ENCODE peak calls at places on chromosomes 2 and 18, in ten cellular contexts. R, Y, J, V, H, N, G, T, P and S are unnamed samples.

GRCh38 chr2:45551862-45552261 is 59.2 kb downstream of the SRBD1 start:
- DNase-seq in H (no peak), P (no peak), G (no peak), Y (no peak), N (no peak), J (no peak), T (no peak), R (no peak), V (no peak), S (no peak)

GRCh38 chr18:10299686-10300085 is 154.7 kb upstream of the APCDD1 start:
- DNase-seq in R (no peak), J (no peak), N (no peak), P (no peak), Y (no peak), T (no peak), G (no peak), H (no peak), V (no peak), S (no peak)

GRCh38 chr2:64952113-64952895 is 36.9 kb upstream of the SLC1A4 start:
- DNase-seq in Y (no peak), J (no peak), T (no peak), G (no peak), V (no peak), P (no peak), R (no peak), H (no peak), N (peak), S (no peak)

GRCh38 chr2:192087398-192087958 is 107.3 kb downstream of the TMEFF2 start:
- DNase-seq in Y (no peak), J (no peak), H (no peak), G (no peak), T (no peak), V (no peak), R (no peak), N (no peak), P (no peak), S (no peak)

GRCh38 chr18:26088482-26088881 is 1.9 kb downstream of the SS18 start:
- DNase-seq in J (no peak), G (peak), V (no peak), H (no peak), Y (no peak), P (no peak), R (no peak), T (no peak), N (no peak), S (no peak)

GRCh38 chr2:189363559-189363958 is 77.7 kb upstream of the WDR75 start:
- DNase-seq in Y (no peak), T (no peak), R (no peak), V (no peak), N (peak), J (no peak), G (peak), H (no peak), P (no peak), S (peak)

GRCh38 chr18:49359732-49360444 is 100.6 kb downstream of the DYM start:
- DNase-seq in N (peak), T (no peak), H (no peak), V (no peak), J (peak), P (no peak), Y (no peak), R (no peak), G (peak), S (peak)

GRCh38 chr2:63587814-63588384 is 378 bp downstream of the WDPCP start:
- DNase-seq in J (no peak), T (no peak), N (no peak), Y (no peak), P (no peak), H (no peak), G (no peak), R (no peak), V (no peak), S (no peak)

GRCh38 chr2:203705184-203705583 is 1.3 kb upstream of the CD28 start:
- DNase-seq in J (no peak), T (no peak), N (no peak), Y (no peak), G (no peak), H (no peak), V (no peak), R (no peak), P (no peak), S (no peak)

GRCh38 chr18:23238152-23238531 is 102.9 kb downstream of the CABLES1 start:
- DNase-seq in Y (no peak), N (peak), H (no peak), R (peak), T (no peak), P (no peak), V (no peak), G (peak), J (no peak), S (no peak)

GRCh38 chr2:66494708-66495107 is 59.8 kb downstream of the MEIS1 start:
- DNase-seq in J (no peak), Y (no peak), P (peak), T (no peak), R (peak), H (peak), N (peak), G (peak), V (no peak), S (peak)

GRCh38 chr2:3595409-3595808 is 497 bp downstream of the COLEC11 start:
- DNase-seq in G (no peak), P (no peak), T (no peak), H (no peak), N (no peak), R (no peak), Y (no peak), J (no peak), V (no peak), S (no peak)

GRCh38 chr18:77304263-77304662 is 54.6 kb downstream of the GALR1 start:
- DNase-seq in V (no peak), R (no peak), Y (no peak), H (no peak), N (no peak), J (no peak), G (no peak), P (no peak), T (no peak), S (no peak)

GRCh38 chr2:65263257-65263656 is 35.6 kb downstream of the ACTR2 start:
- DNase-seq in T (no peak), R (no peak), P (no peak), V (no peak), G (no peak), Y (no peak), N (peak), J (no peak), H (no peak), S (peak)

GRCh38 chr18:68714356-68714706 is 577 bp downstream of the TMX3 start:
- DNase-seq in P (no peak), V (no peak), R (peak), G (peak), H (no peak), J (peak), Y (peak), N (no peak), T (no peak), S (no peak)

GRCh38 chr2:231900975-231901374 is 25.2 kb downstream of the NPPC start:
- DNase-seq in H (no peak), T (no peak), N (no peak), R (no peak), V (no peak), Y (no peak), G (no peak), P (no peak), J (no peak), S (no peak)

GRCh38 chr2:69159988-69160387 is 147.0 kb downstream of the ANTXR1 start:
- DNase-seq in H (peak), N (no peak), T (no peak), G (no peak), Y (no peak), V (no peak), P (peak), J (no peak), R (peak), S (no peak)

GRCh38 chr2:135951071-135951583 is 34.3 kb downstream of the DARS1 start:
- DNase-seq in G (no peak), H (no peak), J (no peak), P (no peak), N (no peak), R (no peak), T (no peak), Y (no peak), V (no peak), S (no peak)

GRCh38 chr2:27954771-27955384 is 64.3 kb downstream of the BABAM2 start:
- DNase-seq in H (peak), G (peak), R (peak), P (peak), V (no peak), Y (no peak), T (peak), N (peak), J (no peak), S (peak)

GRCh38 chr2:190351955-190352354 is 8.6 kb downstream of the INPP1 start:
- DNase-seq in H (no peak), V (no peak), J (no peak), Y (no peak), G (no peak), R (no peak), P (no peak), N (no peak), T (no peak), S (no peak)

GRCh38 chr2:166539340-166540162 is 45.5 kb upstream of the SCN7A start:
- DNase-seq in V (peak), G (peak), P (peak), T (peak), J (peak), R (no peak), N (peak), Y (peak), H (peak), S (peak)

GRCh38 chr2:207474871-207475485 is 54.8 kb upstream of the CREB1 start:
- DNase-seq in T (peak), Y (no peak), H (no peak), R (no peak), J (peak), G (peak), P (peak), V (no peak), N (peak), S (peak)

GRCh38 chr18:21502661-21503060 is 97.8 kb downstream of the ESCO1 start:
- DNase-seq in H (no peak), Y (no peak), V (no peak), G (no peak), T (no peak), R (no peak), J (no peak), P (no peak), N (no peak), S (no peak)

GRCh38 chr2:201057089-201057499 is 14.4 kb downstream of the HYCC2 start:
- DNase-seq in H (no peak), R (peak), J (no peak), Y (no peak), V (no peak), N (peak), G (peak), P (no peak), T (no peak), S (peak)

GRCh38 chr2:26001743-26002341 is 19.5 kb upstream of the KIF3C start:
- DNase-seq in P (no peak), V (no peak), T (peak), G (peak), N (peak), Y (no peak), H (no peak), J (no peak), R (peak), S (no peak)

GRCh38 chr2:240465765-240466578 is 30.5 kb downstream of the GPC1 start:
- DNase-seq in V (no peak), T (no peak), G (no peak), J (no peak), H (no peak), R (peak), N (no peak), Y (peak), P (peak), S (no peak)

GRCh38 chr2:228938629-228939028 is 332.5 kb downstream of the PID1 start:
- DNase-seq in V (no peak), G (peak), R (no peak), N (no peak), J (no peak), H (no peak), Y (no peak), P (no peak), T (no peak), S (peak)

GRCh38 chr2:201942525-201942924 is 91.1 kb upstream of the FZD7 start:
- DNase-seq in Y (no peak), P (no peak), R (no peak), V (no peak), T (no peak), H (no peak), J (no peak), G (peak), N (peak), S (no peak)

GRCh38 chr2:96140941-96141623 is 2.8 kb upstream of the ASTL start:
- DNase-seq in Y (no peak), J (no peak), V (no peak), H (no peak), N (no peak), R (no peak), P (no peak), T (no peak), G (no peak), S (no peak)

GRCh38 chr2:144086965-144087364 is 433.0 kb downstream of the ZEB2 start:
- DNase-seq in V (no peak), H (no peak), P (no peak), Y (no peak), J (no peak), T (no peak), R (no peak), G (peak), N (peak), S (no peak)

GRCh38 chr2:199916980-199917379 is 5.9 kb downstream of the C2orf69 start:
- DNase-seq in T (no peak), H (no peak), R (no peak), N (no peak), P (no peak), V (no peak), Y (no peak), G (no peak), J (no peak), S (no peak)

GRCh38 chr18:2337552-2338141 is 233.7 kb downstream of the METTL4 start:
- DNase-seq in V (peak), P (no peak), T (peak), G (peak), H (no peak), J (peak), N (peak), R (peak), Y (peak), S (no peak)

GRCh38 chr2:56580242-56580641 is 396.5 kb downstream of the CCDC85A start:
- DNase-seq in Y (no peak), P (no peak), N (peak), G (no peak), J (no peak), T (no peak), H (peak), V (no peak), R (no peak), S (peak)

GRCh38 chr18:44181951-44182350 is 498.7 kb upstream of the SETBP1 start:
- DNase-seq in H (no peak), G (peak), P (no peak), Y (no peak), V (no peak), T (no peak), J (no peak), R (no peak), N (no peak), S (no peak)
- TF ChIP-seq CTCF in H (no peak), G (no peak), P (no peak), Y (no peak), V (no peak), T (no peak), J (no peak), R (no peak), N (no peak), S (no peak)

GRCh38 chr2:85606116-85606455 is 3.6 kb upstream of the TMEM150A start:
- DNase-seq in G (no peak), Y (no peak), P (no peak), H (no peak), T (no peak), V (no peak), R (no peak), J (no peak), N (no peak), S (no peak)
- TF ChIP-seq CTCF in G (no peak), Y (no peak), P (no peak), H (no peak), T (no peak), V (no peak), R (no peak), J (no peak), N (no peak), S (no peak)

GRCh38 chr2:41870948-41871522 is 176.8 kb upstream of the PKDCC start:
- DNase-seq in V (no peak), Y (no peak), P (no peak), R (no peak), T (no peak), G (peak), J (no peak), H (no peak), N (no peak), S (no peak)
- TF ChIP-seq CTCF in V (no peak), Y (no peak), P (peak), R (peak), T (no peak), G (peak), J (no peak), H (no peak), N (no peak), S (no peak)

GRCh38 chr2:186459009-186459408 is 27.1 kb upstream of the ZC3H15 start:
- DNase-seq in V (no peak), Y (no peak), N (peak), P (no peak), G (peak), R (no peak), H (no peak), T (no peak), J (no peak), S (peak)

GRCh38 chr2:186456941-186457340 is 29.1 kb upstream of the ZC3H15 start:
- DNase-seq in V (no peak), R (no peak), J (no peak), Y (no peak), G (peak), N (peak), T (no peak), H (no peak), P (no peak), S (peak)

GRCh38 chr2:186457908-186458307 is 28.2 kb upstream of the ZC3H15 start:
- DNase-seq in H (no peak), Y (no peak), T (no peak), R (no peak), N (no peak), G (no peak), V (no peak), J (no peak), P (no peak), S (no peak)

GRCh38 chr2:186455613-186456012 is 30.4 kb upstream of the ZC3H15 start:
- DNase-seq in G (no peak), P (no peak), R (no peak), N (no peak), Y (no peak), T (no peak), J (no peak), V (no peak), H (no peak), S (no peak)

DNA sequence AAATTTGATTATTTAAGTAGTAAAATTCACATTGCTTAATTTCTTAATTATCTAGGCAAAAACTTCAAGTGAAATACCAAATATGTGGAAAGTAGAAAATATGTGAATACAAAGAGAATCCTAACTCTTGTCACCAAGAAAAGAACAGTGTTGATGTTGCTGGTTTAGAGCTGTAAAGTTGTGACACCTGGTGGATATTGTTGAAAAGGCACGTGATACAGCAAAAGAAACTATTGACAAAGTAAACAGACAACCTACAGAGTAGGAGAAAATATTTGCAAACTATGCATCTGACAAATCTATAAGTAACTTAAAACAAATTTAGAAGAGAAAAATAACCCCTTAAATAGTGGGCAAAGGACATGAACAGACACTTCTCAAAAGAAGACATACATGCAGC is 25.6 kb upstream of the ZC3H15 start:
- DNase-seq in T (no peak), P (no peak), R (no peak), J (no peak), G (peak), Y (no peak), V (no peak), H (no peak), N (peak), S (no peak)
- TF ChIP-seq CTCF in T (no peak), P (peak), R (peak), J (peak), G (peak), Y (no peak), V (peak), H (no peak), N (peak), S (peak)

DNA sequence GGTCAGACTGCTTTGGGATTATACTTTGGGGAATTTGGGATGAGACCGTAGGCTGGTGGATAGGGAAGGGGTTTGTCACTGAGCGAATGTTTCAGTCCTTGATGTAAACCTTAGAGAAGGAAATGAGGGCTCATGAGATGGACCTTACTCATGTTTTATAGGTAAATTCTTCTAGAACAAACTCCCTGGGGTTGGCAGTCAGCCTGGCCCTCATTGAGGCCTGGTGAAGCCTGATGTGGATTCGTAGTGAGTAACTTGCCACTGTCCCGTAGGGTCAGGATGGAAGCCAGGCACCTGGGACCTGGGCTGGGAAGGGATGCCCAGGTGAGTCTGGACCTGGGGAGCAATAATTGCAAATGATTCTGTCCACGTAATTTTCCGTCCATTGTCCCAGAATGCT is 258.3 kb downstream of the LPIN1 start:
- DNase-seq in G (no peak), Y (no peak), R (no peak), N (no peak), J (no peak), P (no peak), H (no peak), T (no peak), V (no peak), S (no peak)
- TF ChIP-seq CTCF in G (no peak), Y (no peak), R (no peak), N (no peak), J (no peak), P (no peak), H (no peak), T (no peak), V (no peak), S (no peak)

GRCh38 chr18:35917043-35917442 is 55.4 kb upstream of the RMP24 start:
- DNase-seq in H (no peak), J (no peak), V (no peak), N (no peak), R (no peak), Y (no peak), T (no peak), G (no peak), P (no peak), S (no peak)
- TF ChIP-seq CTCF in H (peak), J (no peak), V (peak), N (no peak), R (no peak), Y (no peak), T (peak), G (no peak), P (peak), S (no peak)